ENCODE peak calls at places on chromosomes 4 and X, in ten cellular contexts. C, V, Z, W, L, R, F, Y, N and Q are unnamed samples.

GRCh38 chrX:100625985-100626491 is 10.6 kb downstream of the TSPAN6 start:
- DNase-seq in C (no peak), V (peak), Z (no peak), W (no peak), L (no peak), R (no peak), F (no peak), Y (no peak), N (no peak), Q (no peak)

GRCh38 chr4:84821064-84821463 is 145.4 kb downstream of the WDFY3 start:
- DNase-seq in C (no peak), V (no peak), Z (no peak), W (no peak), L (no peak), R (no peak), F (no peak), Y (no peak), N (no peak), Q (no peak)

GRCh38 chr4:187046471-187046870 is 322.8 kb upstream of the FAT1 start:
- DNase-seq in C (no peak), V (no peak), Z (no peak), W (no peak), L (no peak), R (no peak), F (no peak), Y (no peak), N (no peak), Q (no peak)

GRCh38 chr4:5941601-5942000 is 48.7 kb upstream of the CRMP1 start:
- DNase-seq in C (no peak), V (no peak), Z (no peak), W (no peak), L (no peak), R (no peak), F (no peak), Y (no peak), N (no peak), Q (no peak)

GRCh38 chrX:15913161-15913560 is 58.5 kb upstream of the AP1S2 start:
- DNase-seq in C (no peak), V (no peak), Z (no peak), W (no peak), L (no peak), R (no peak), F (no peak), Y (no peak), N (no peak), Q (no peak)

GRCh38 chrX:68728186-68728585 is 80.7 kb downstream of the STARD8 start:
- DNase-seq in C (no peak), V (no peak), Z (no peak), W (no peak), L (no peak), R (no peak), F (no peak), Y (no peak), N (no peak), Q (no peak)

GRCh38 chr4:73617256-73617655 is 3.0 kb downstream of the RASSF6 start:
- DNase-seq in C (no peak), V (no peak), Z (no peak), W (no peak), L (no peak), R (peak), F (no peak), Y (no peak), N (no peak), Q (no peak)

GRCh38 chrX:84248226-84248625 is 60.2 kb upstream of the RPS6KA6 start:
- DNase-seq in C (no peak), V (no peak), Z (no peak), W (no peak), L (no peak), R (peak), F (no peak), Y (no peak), N (peak), Q (no peak)

GRCh38 chr4:24274401-24275035 is 309.8 kb downstream of the DHX15 start:
- DNase-seq in C (no peak), V (no peak), Z (no peak), W (no peak), L (no peak), R (peak), F (no peak), Y (no peak), N (peak), Q (no peak)

GRCh38 chrX:20668550-20668949 is 401.8 kb upstream of the RPS6KA3 start:
- DNase-seq in C (no peak), V (no peak), Z (no peak), W (no peak), L (no peak), R (no peak), F (no peak), Y (no peak), N (no peak), Q (no peak)

GRCh38 chr4:41573458-41574129 is 35.6 kb downstream of the LIMCH1 start:
- DNase-seq in C (peak), V (no peak), Z (no peak), W (no peak), L (no peak), R (peak), F (no peak), Y (no peak), N (no peak), Q (no peak)

GRCh38 chr4:30753316-30753715 is 33.1 kb downstream of the PCDH7 start:
- DNase-seq in C (peak), V (no peak), Z (no peak), W (no peak), L (no peak), R (peak), F (no peak), Y (no peak), N (peak), Q (no peak)

GRCh38 chrX:9942086-9942485 is 25.1 kb upstream of the CLDN34 start:
- DNase-seq in C (no peak), V (peak), Z (no peak), W (no peak), L (no peak), R (no peak), F (no peak), Y (no peak), N (no peak), Q (peak)

GRCh38 chrX:20971250-20971649 is 403.0 kb upstream of the CNKSR2 start:
- DNase-seq in C (no peak), V (no peak), Z (no peak), W (no peak), L (no peak), R (peak), F (no peak), Y (no peak), N (no peak), Q (no peak)

GRCh38 chrX:20620301-20620700 is 353.6 kb upstream of the RPS6KA3 start:
- DNase-seq in C (no peak), V (no peak), Z (no peak), W (peak), L (no peak), R (peak), F (no peak), Y (no peak), N (peak), Q (no peak)

GRCh38 chrX:117568238-117568637 is 548.4 kb downstream of the KLHL13 start:
- DNase-seq in C (no peak), V (no peak), Z (no peak), W (no peak), L (no peak), R (no peak), F (no peak), Y (no peak), N (no peak), Q (no peak)

GRCh38 chrX:35919536-35920309 is at the start of gene CFAP47:
- DNase-seq in C (peak), V (no peak), Z (no peak), W (peak), L (peak), R (peak), F (peak), Y (peak), N (no peak), Q (no peak)

GRCh38 chr4:138242076-138242829 is at the start of gene SLC7A11:
- DNase-seq in C (peak), V (peak), Z (no peak), W (peak), L (peak), R (peak), F (peak), Y (no peak), N (peak), Q (no peak)

GRCh38 chr4:7799723-7800122 is 139.9 kb downstream of the AFAP1 start:
- DNase-seq in C (no peak), V (no peak), Z (no peak), W (no peak), L (no peak), R (no peak), F (no peak), Y (no peak), N (no peak), Q (no peak)

GRCh38 chr4:173782660-173783059 is 252.6 kb upstream of the HAND2 start:
- DNase-seq in C (no peak), V (no peak), Z (no peak), W (no peak), L (no peak), R (no peak), F (no peak), Y (no peak), N (no peak), Q (no peak)

GRCh38 chrX:108359811-108360602 is 78.2 kb downstream of the COL4A6 start:
- DNase-seq in C (no peak), V (no peak), Z (no peak), W (no peak), L (no peak), R (no peak), F (no peak), Y (no peak), N (peak), Q (no peak)

GRCh38 chr4:7813674-7814073 is 126.0 kb downstream of the AFAP1 start:
- DNase-seq in C (no peak), V (no peak), Z (no peak), W (no peak), L (no peak), R (no peak), F (no peak), Y (no peak), N (peak), Q (no peak)

GRCh38 chr4:152138451-152138850 is 377.6 kb upstream of the GATB start:
- DNase-seq in C (no peak), V (no peak), Z (peak), W (no peak), L (no peak), R (no peak), F (no peak), Y (no peak), N (no peak), Q (no peak)

GRCh38 chr4:118884716-118885115 is 3.9 kb upstream of the SYNPO2 start:
- DNase-seq in C (no peak), V (no peak), Z (no peak), W (no peak), L (no peak), R (no peak), F (no peak), Y (no peak), N (no peak), Q (no peak)

GRCh38 chr4:70993181-70994068 is at the start of gene DCK:
- DNase-seq in C (peak), V (peak), Z (peak), W (peak), L (peak), R (peak), F (peak), Y (peak), N (peak), Q (peak)

GRCh38 chr4:84681488-84682274 is 98.8 kb downstream of the CDS1 start:
- DNase-seq in C (peak), V (no peak), Z (no peak), W (no peak), L (peak), R (peak), F (peak), Y (no peak), N (peak), Q (no peak)

GRCh38 chr4:84401669-84402068 is 97.4 kb downstream of the NKX6-1 start:
- DNase-seq in C (no peak), V (no peak), Z (no peak), W (no peak), L (no peak), R (peak), F (no peak), Y (no peak), N (no peak), Q (no peak)

GRCh38 chrX:153968754-153969124 is 2.9 kb downstream of the HCFC1 start:
- DNase-seq in C (no peak), V (peak), Z (no peak), W (no peak), L (no peak), R (peak), F (no peak), Y (no peak), N (no peak), Q (no peak)

DNA sequence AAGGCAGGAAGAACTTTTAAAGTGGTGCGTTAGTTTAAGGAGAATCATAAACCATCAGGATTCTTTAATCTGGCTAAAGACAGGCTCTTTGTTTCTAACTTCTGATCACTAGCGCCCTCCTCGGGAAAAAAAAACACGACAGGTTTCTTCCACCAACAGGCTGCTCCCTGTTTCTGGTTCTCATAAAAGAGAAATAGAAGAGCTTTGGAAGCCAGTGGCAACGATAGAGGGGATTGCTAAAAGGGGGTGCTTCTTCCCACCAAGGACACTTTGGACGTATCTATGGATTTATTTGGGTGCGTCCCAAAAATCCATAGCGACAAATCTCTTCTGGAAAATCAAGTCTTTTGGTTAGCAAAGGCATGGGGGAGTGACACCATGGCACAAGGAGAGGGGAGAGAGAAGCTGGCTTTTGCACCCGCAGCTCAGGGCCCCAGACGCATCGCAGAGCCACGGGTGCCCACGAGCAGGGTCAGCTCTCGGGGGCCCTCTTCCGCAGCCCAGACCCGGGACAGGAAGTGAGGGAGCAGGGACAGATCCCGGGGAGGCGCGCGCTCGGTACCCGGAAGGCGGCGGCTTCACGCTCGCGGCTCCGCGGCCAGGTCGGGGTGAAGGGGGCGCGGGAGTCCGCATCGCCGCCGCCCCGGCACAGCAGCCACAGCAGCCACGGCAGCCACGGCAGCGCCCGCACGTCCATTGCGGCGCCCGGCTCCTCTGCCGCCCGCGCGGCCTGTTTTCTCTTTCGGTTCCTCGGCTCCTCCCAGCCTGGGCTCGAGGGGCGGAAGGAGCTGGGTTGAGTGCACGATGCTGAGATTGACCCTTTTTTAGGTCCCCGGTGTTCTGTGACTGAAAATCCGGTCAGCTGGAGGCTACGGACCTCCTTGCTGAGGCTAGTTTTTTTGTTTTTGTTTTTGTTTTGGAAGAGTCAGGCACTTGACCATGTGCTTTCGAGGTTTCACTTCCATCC is at the start of gene CTSO:
- DNase-seq in C (no peak), V (peak), Z (peak), W (peak), L (peak), R (peak), F (peak), Y (peak), N (peak), Q (peak)
- TF ChIP-seq CTCF in C (peak), V (peak), Z (peak), W (peak), L (peak), R (peak), F (peak), Y (peak), N (peak), Q (no peak)

GRCh38 chrX:151336809-151337208 is 60.2 kb upstream of the VMA21 start:
- DNase-seq in C (no peak), V (no peak), Z (no peak), W (no peak), L (no peak), R (no peak), F (no peak), Y (no peak), N (no peak), Q (no peak)
- TF ChIP-seq CTCF in C (no peak), V (no peak), Z (no peak), W (no peak), L (no peak), R (no peak), F (no peak), Y (no peak), N (no peak), Q (no peak)

GRCh38 chr4:53601251-53601764 is 10.0 kb upstream of the LNX1 start:
- DNase-seq in C (no peak), V (peak), Z (peak), W (no peak), L (peak), R (peak), F (peak), Y (no peak), N (peak), Q (no peak)
- TF ChIP-seq CTCF in C (peak), V (peak), Z (no peak), W (no peak), L (no peak), R (peak), F (peak), Y (no peak), N (no peak), Q (no peak)

GRCh38 chr4:53704329-53704728 is 113.0 kb upstream of the LNX1 start:
- DNase-seq in C (no peak), V (no peak), Z (no peak), W (no peak), L (no peak), R (no peak), F (no peak), Y (no peak), N (no peak), Q (no peak)

GRCh38 chr4:53705972-53706371 is 114.7 kb upstream of the LNX1 start:
- DNase-seq in C (no peak), V (no peak), Z (no peak), W (no peak), L (no peak), R (no peak), F (no peak), Y (no peak), N (no peak), Q (no peak)

GRCh38 chr4:53703267-53703655 is 112.0 kb upstream of the LNX1 start:
- DNase-seq in C (no peak), V (no peak), Z (no peak), W (no peak), L (no peak), R (no peak), F (no peak), Y (no peak), N (no peak), Q (no peak)

GRCh38 chr4:53705151-53705764 is 114.0 kb upstream of the LNX1 start:
- DNase-seq in C (no peak), V (peak), Z (no peak), W (no peak), L (no peak), R (peak), F (no peak), Y (no peak), N (no peak), Q (no peak)

GRCh38 chr4:53702334-53703266 is 111.3 kb upstream of the LNX1 start:
- DNase-seq in C (no peak), V (peak), Z (peak), W (peak), L (peak), R (peak), F (peak), Y (peak), N (peak), Q (peak)
- TF ChIP-seq CTCF in C (peak), V (peak), Z (no peak), W (no peak), L (no peak), R (peak), F (no peak), Y (no peak), N (peak), Q (no peak)

GRCh38 chr4:16329132-16329796 is 103.0 kb upstream of the TAPT1 start:
- DNase-seq in C (no peak), V (no peak), Z (no peak), W (no peak), L (no peak), R (no peak), F (no peak), Y (no peak), N (peak), Q (no peak)
- TF ChIP-seq CTCF in C (no peak), V (no peak), Z (no peak), W (no peak), L (no peak), R (no peak), F (no peak), Y (no peak), N (no peak), Q (no peak)

GRCh38 chrX:138711399-138712347 is at the start of gene FGF13:
- DNase-seq in C (no peak), V (peak), Z (no peak), W (no peak), L (no peak), R (peak), F (peak), Y (peak), N (no peak), Q (no peak)
- TF ChIP-seq CTCF in C (peak), V (no peak), Z (peak), W (no peak), L (no peak), R (peak), F (no peak), Y (no peak), N (no peak), Q (no peak)

DNA sequence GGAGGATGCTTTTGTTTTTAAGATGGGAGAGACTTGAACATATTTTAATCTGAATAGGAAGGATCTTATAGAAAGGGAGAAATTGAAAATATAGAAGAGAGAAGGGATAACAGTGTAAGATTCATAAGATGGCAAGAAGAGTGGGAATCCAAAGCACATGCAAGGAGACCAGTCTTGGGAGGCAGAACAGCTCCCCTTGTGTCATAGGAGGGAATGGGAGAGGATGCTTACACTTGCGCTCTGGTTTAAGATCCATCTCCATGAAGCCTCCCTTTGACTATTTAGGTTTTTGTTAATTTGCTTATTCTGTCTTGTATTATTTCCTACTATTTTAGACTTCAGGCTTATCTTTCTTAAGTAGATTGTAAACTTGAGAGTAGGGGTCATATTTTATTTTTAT is 42.7 kb downstream of the KIF4A start:
- DNase-seq in C (no peak), V (no peak), Z (no peak), W (peak), L (no peak), R (no peak), F (no peak), Y (no peak), N (no peak), Q (no peak)
- TF ChIP-seq CTCF in C (no peak), V (no peak), Z (no peak), W (no peak), L (no peak), R (peak), F (no peak), Y (no peak), N (no peak), Q (no peak)

GRCh38 chr4:1824746-1825145 is 31.2 kb downstream of the LETM1 start:
- DNase-seq in C (no peak), V (no peak), Z (no peak), W (no peak), L (no peak), R (no peak), F (no peak), Y (no peak), N (no peak), Q (no peak)
- TF ChIP-seq CTCF in C (no peak), V (no peak), Z (no peak), W (no peak), L (no peak), R (no peak), F (no peak), Y (no peak), N (no peak), Q (no peak)

DNA sequence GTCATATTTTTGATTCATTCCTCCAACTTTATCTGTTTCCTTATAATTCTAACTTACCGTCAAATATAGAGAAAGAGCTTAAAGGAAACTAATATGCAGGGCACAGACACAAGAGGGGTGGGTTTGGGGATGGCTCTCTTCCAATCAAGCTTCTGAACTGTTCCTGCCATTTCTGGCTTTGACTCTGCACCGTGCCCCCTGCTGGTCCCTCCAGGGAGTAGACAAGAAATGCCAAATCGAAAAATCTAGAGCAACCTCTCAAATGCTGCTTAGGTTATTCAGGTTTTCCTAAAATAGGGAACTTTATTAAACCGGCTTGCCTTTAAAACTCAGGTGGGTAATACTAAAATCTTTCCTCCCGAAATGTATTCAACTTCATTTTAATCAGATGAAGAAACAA is 39.8 kb upstream of the VCX3A start:
- DNase-seq in C (no peak), V (peak), Z (no peak), W (no peak), L (no peak), R (no peak), F (no peak), Y (no peak), N (no peak), Q (no peak)
- TF ChIP-seq CTCF in C (peak), V (peak), Z (no peak), W (no peak), L (no peak), R (no peak), F (no peak), Y (no peak), N (no peak), Q (no peak)